ENCODE peak calls at places on chromosomes 3 and 15, in nine cellular contexts. C is activated CD4-positive, alpha-beta T cell treated with anti-CD3 and anti-CD28 coated beads for 4 hours; A is hepatocyte; P is GM13976; V is HS-5; B is fibroblast of lung; K is lung; R is GM06990; H is natural killer cell treated with Interleukin-12 subunit alpha and Interleukin-12 subunit beta and Interleukin-15 and Interleukin-18, amount 100 ng/mL, for 72 hours. L is an unnamed sample.

GRCh38 chr15:58410353-58410752 is 21.4 kb upstream of the LIPC start:
- DNase-seq in H (no peak), A (no peak), B (no peak), P (peak), V (no peak), R (no peak), C (peak), K (no peak), L (no peak)

GRCh38 chr15:23647421-23648375 is at the start of gene MAGEL2:
- DNase-seq in B (peak), H (no peak), A (peak), V (no peak), K (no peak), C (no peak), P (no peak), R (no peak), L (no peak)

GRCh38 chr15:31080618-31081017 is 20.9 kb downstream of the TRPM1 start:
- DNase-seq in A (peak), R (peak), H (peak), V (no peak), P (peak), C (peak), B (no peak), K (no peak), L (no peak)

GRCh38 chr3:146540978-146541377 is 3.4 kb downstream of the PLSCR1 start:
- DNase-seq in P (no peak), K (no peak), C (no peak), R (no peak), B (no peak), V (no peak), A (no peak), H (no peak), L (no peak)

GRCh38 chr15:81754078-81754477 is 291.7 kb downstream of the MEX3B start:
- DNase-seq in C (no peak), P (no peak), B (no peak), A (no peak), V (no peak), R (no peak), H (no peak), K (no peak), L (no peak)

GRCh38 chr3:129413687-129414506 is 14.5 kb downstream of the EFCAB12 start:
- DNase-seq in R (peak), P (peak), A (peak), K (no peak), B (peak), V (peak), C (no peak), H (no peak), L (no peak)

GRCh38 chr3:190504354-190505125 is 9.3 kb upstream of the IL1RAP start:
- DNase-seq in H (no peak), K (no peak), B (peak), P (no peak), C (no peak), A (no peak), R (no peak), V (no peak), L (no peak)

GRCh38 chr3:124851136-124851535 is 36.0 kb downstream of the ITGB5 start:
- DNase-seq in B (no peak), A (no peak), R (no peak), H (no peak), C (no peak), P (no peak), K (no peak), V (no peak), L (no peak)

GRCh38 chr3:31776016-31776415 is 205.0 kb downstream of the OSBPL10 start:
- DNase-seq in H (no peak), K (no peak), P (no peak), R (no peak), B (no peak), A (no peak), V (no peak), C (no peak), L (no peak)

GRCh38 chr3:158801200-158801599 is 654 bp upstream of the MFSD1 start:
- DNase-seq in V (no peak), K (no peak), B (peak), P (no peak), A (peak), C (no peak), R (no peak), H (no peak), L (peak)

L was measured in prostate gland.